ENCODE peak calls at places on chromosome 15, in eight cellular contexts. J, G, M, N, D, K, O and R are unnamed samples.

GRCh38 chr15:100115711-100116090 is 226.1 kb downstream of the ADAMTS17 start:
- DNase-seq in M (no peak), N (peak), D (no peak), J (no peak), O (no peak), K (no peak), G (no peak), R (no peak)

GRCh38 chr15:67120839-67121540 is 55.6 kb downstream of the SMAD3 start:
- DNase-seq in G (peak), M (peak), N (peak), J (no peak), D (peak), K (peak), O (no peak), R (no peak)

GRCh38 chr15:45892182-45892581 is 257.4 kb downstream of the SQOR start:
- DNase-seq in N (no peak), M (no peak), D (no peak), G (no peak), O (no peak), J (no peak), K (no peak), R (no peak)

GRCh38 chr15:73873889-73874511 is 636 bp downstream of the TBC1D21 start:
- DNase-seq in D (no peak), G (no peak), K (peak), O (no peak), J (no peak), M (peak), N (no peak), R (no peak)

GRCh38 chr15:55587321-55588069 is 650 bp downstream of the PYGO1 start:
- DNase-seq in O (peak), M (peak), G (peak), J (no peak), N (peak), D (peak), K (peak), R (peak)

GRCh38 chr15:84737005-84737404 is 11.4 kb upstream of the ZNF592 start:
- DNase-seq in G (no peak), D (no peak), O (no peak), J (no peak), K (no peak), M (no peak), N (no peak), R (no peak)

GRCh38 chr15:69045810-69046209 is 31.3 kb downstream of the NOX5 start:
- DNase-seq in N (no peak), J (no peak), G (peak), M (no peak), K (no peak), O (no peak), D (no peak), R (no peak)

GRCh38 chr15:39079296-39079834 is 501.5 kb upstream of the THBS1 start:
- DNase-seq in N (no peak), M (no peak), J (no peak), O (no peak), G (no peak), D (no peak), K (no peak), R (no peak)

GRCh38 chr15:45715528-45715927 is 80.7 kb downstream of the SQOR start:
- DNase-seq in K (no peak), O (no peak), J (no peak), M (no peak), N (no peak), D (no peak), G (no peak), R (no peak)

GRCh38 chr15:74543583-74543982 is 2.6 kb downstream of the ARID3B start:
- DNase-seq in K (no peak), O (no peak), D (no peak), M (no peak), N (no peak), G (no peak), J (no peak), R (no peak)

GRCh38 chr15:68028137-68028771 is 25.9 kb upstream of the PIAS1 start:
- DNase-seq in N (no peak), D (no peak), J (no peak), M (no peak), O (no peak), G (no peak), K (no peak), R (no peak)

GRCh38 chr15:63395730-63396545 is 14.3 kb upstream of the CA12 start:
- DNase-seq in K (no peak), D (no peak), M (no peak), N (no peak), G (no peak), O (no peak), J (no peak), R (no peak)

GRCh38 chr15:48325400-48325799 is 5.8 kb upstream of the DUT start:
- DNase-seq in D (no peak), O (no peak), J (no peak), G (no peak), N (no peak), K (no peak), M (no peak), R (no peak)

GRCh38 chr15:72047020-72047419 is 70.9 kb downstream of the MYO9A start:
- DNase-seq in D (no peak), M (no peak), O (no peak), K (no peak), N (no peak), G (no peak), J (no peak), R (no peak)

GRCh38 chr15:44101286-44101685 is 93.8 kb downstream of the FRMD5 start:
- DNase-seq in D (no peak), M (no peak), O (no peak), K (no peak), J (no peak), G (no peak), N (no peak), R (no peak)

GRCh38 chr15:74725845-74726773 is 781 bp upstream of the CYP1A1 start:
- DNase-seq in K (peak), O (peak), J (no peak), G (peak), M (peak), D (no peak), N (peak), R (peak)

GRCh38 chr15:79874242-79874641 is 22.6 kb downstream of the MTHFS start:
- DNase-seq in O (no peak), D (no peak), G (no peak), M (peak), J (no peak), N (no peak), K (no peak), R (no peak)

GRCh38 chr15:65405793-65406192 is 17.0 kb downstream of the IGDCC4 start:
- DNase-seq in J (no peak), M (no peak), G (no peak), N (no peak), K (no peak), O (no peak), D (no peak), R (no peak)

GRCh38 chr15:63972801-63973200 is 73.5 kb downstream of the DAPK2 start:
- DNase-seq in J (peak), D (no peak), M (no peak), K (no peak), N (no peak), O (no peak), G (no peak), R (no peak)

GRCh38 chr15:89115547-89115946 is 27.3 kb downstream of the ABHD2 start:
- DNase-seq in O (peak), J (no peak), G (peak), D (no peak), N (no peak), M (peak), K (no peak), R (no peak)

GRCh38 chr15:68599560-68600071 is 20.8 kb downstream of the CORO2B start:
- DNase-seq in K (peak), D (no peak), N (no peak), J (no peak), G (peak), M (no peak), O (peak), R (peak)

GRCh38 chr15:51024735-51025453 is 69.8 kb downstream of the TNFAIP8L3 start:
- DNase-seq in N (no peak), O (no peak), D (no peak), M (no peak), J (no peak), K (no peak), G (no peak), R (no peak)

GRCh38 chr15:63476229-63476632 is 28.2 kb upstream of the USP3 start:
- DNase-seq in N (no peak), D (no peak), K (no peak), J (no peak), M (no peak), G (no peak), O (no peak), R (no peak)

GRCh38 chr15:84605225-84605882 is 4.5 kb downstream of the ZSCAN2 start:
- DNase-seq in N (no peak), M (no peak), D (no peak), G (no peak), O (no peak), K (no peak), J (no peak), R (no peak)

GRCh38 chr15:60426870-60427528 is 29.2 kb upstream of the ANXA2 start:
- DNase-seq in D (no peak), N (no peak), K (no peak), G (no peak), J (no peak), O (no peak), M (no peak), R (no peak)

GRCh38 chr15:84611631-84612030 is 10.8 kb downstream of the ZSCAN2 start:
- DNase-seq in O (no peak), N (no peak), J (no peak), D (no peak), K (peak), M (no peak), G (no peak), R (no peak)

DNA sequence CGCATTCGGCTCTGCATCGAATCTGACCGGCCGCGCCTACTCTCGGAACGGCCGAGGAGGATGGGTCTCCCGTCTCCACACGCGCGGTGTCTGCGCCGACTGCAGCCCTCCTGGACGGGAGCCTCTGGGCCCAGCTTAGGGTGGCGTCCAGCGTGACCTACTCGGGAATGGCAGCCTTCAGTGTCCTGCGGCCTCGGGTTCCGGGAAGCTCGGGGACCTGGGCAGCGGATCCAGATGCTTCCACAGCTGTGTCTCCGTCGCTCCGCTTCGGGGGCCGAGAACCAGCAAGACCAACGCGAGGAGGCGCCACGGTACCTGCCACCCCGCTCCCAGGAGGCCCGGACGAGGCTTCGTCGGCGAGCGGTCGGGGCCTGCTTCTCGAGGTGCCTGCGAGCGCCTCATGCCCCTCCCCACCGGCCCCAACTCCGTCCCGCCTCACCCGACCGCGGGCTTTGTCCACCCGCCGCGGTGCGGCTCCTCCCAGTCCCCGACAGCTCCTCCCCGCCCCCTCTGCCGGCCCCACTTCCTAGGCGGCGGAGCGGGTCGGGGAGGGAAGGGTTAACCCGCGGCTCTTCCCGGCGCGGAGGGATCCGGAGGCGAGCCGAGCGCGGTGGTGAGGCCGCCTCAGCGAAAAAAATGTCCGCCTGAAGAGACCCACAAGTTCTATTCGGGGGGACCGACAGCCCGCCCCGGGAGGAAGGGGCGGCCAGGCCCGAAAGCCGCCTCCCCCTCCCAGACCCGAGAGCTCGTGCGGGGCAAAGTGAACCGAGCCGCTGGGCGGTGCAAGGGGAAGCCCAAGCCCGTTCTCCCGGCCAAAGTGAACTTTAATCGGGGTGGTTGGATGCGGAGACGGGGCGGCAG is at the start of gene TCF12:
- DNase-seq in O (peak), M (peak), D (peak), G (peak), J (peak), K (peak), N (peak), R (peak)
- TF ChIP-seq CTCF in O (no peak), M (peak), D (no peak), G (no peak), J (peak), K (peak), N (peak), R (peak)

GRCh38 chr15:41934843-41935242 is 37.5 kb downstream of the EHD4 start:
- DNase-seq in G (no peak), O (no peak), J (no peak), N (no peak), M (no peak), K (no peak), D (no peak), R (no peak)

GRCh38 chr15:41935566-41936020 is 36.8 kb downstream of the EHD4 start:
- DNase-seq in K (no peak), J (no peak), M (no peak), D (no peak), N (no peak), O (no peak), G (no peak), R (no peak)

GRCh38 chr15:41937568-41937923 is 34.8 kb downstream of the EHD4 start:
- DNase-seq in K (no peak), D (no peak), N (no peak), G (no peak), O (no peak), J (no peak), M (no peak), R (no peak)

GRCh38 chr15:41936649-41937567 is 35.4 kb downstream of the EHD4 start:
- DNase-seq in J (no peak), N (no peak), G (no peak), D (no peak), K (no peak), M (no peak), O (no peak), R (no peak)

DNA sequence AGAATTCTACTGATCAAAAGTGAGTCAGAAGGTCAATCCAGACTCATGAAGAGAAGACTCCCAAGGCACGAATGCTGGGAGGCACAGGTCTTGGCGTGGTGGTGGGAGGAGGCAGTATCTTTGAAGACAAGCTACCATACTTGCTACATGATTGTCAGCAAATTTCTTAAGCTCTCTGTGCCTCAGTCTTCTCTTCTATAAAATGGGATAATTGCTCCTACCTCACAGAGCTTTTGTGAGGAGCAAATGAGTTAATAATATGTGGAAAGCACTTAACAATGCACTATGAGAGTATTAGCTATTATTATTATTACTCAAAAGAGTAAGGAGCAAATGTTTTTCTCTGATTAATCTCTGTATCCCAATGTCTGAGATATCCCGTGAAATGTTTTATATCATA is 36.2 kb downstream of the EHD4 start:
- DNase-seq in J (no peak), N (no peak), O (no peak), G (no peak), D (no peak), M (no peak), K (no peak), R (no peak)
- TF ChIP-seq CTCF in J (no peak), N (no peak), O (no peak), G (no peak), D (no peak), M (no peak), K (no peak), R (no peak)

GRCh38 chr15:96108405-96108804 is 222.1 kb upstream of the NR2F2 start:
- DNase-seq in K (no peak), O (no peak), G (no peak), J (no peak), D (no peak), N (no peak), M (no peak), R (no peak)

GRCh38 chr15:96107922-96108321 is 222.6 kb upstream of the NR2F2 start:
- DNase-seq in K (no peak), M (no peak), G (no peak), O (no peak), J (no peak), N (no peak), D (no peak), R (no peak)

DNA sequence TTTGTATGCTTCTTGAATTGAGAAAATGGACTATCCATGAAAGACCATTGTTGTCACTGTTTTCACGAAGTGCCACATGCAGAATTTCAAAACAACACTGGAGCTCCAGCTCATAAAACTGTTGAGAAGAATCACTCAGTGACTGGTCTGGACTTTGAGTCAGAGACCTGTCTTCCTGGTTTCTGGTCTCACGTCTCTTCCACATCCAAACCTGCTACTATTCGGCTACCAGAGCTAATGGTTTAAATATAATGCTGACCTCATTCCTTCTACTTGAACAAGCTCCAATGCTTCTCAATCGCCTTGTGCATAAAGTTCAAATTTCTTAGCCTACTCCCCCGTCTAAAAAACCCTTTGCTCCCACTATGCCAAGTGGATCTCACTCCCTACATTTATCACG is 227.9 kb upstream of the NR2F2 start:
- DNase-seq in M (no peak), K (no peak), O (no peak), J (no peak), D (no peak), N (no peak), G (no peak), R (no peak)
- TF ChIP-seq CTCF in M (no peak), K (no peak), O (no peak), J (no peak), D (no peak), N (no peak), G (no peak), R (no peak)

GRCh38 chr15:33612721-33613304 is 302.0 kb downstream of the RYR3 start:
- DNase-seq in K (no peak), D (no peak), M (no peak), N (no peak), J (no peak), O (no peak), G (no peak), R (no peak)

GRCh38 chr15:33608714-33609113 is 297.9 kb downstream of the RYR3 start:
- DNase-seq in K (peak), O (no peak), G (no peak), N (no peak), D (no peak), M (no peak), J (no peak), R (no peak)
- TF ChIP-seq CTCF in K (peak), O (no peak), G (no peak), N (peak), D (no peak), M (no peak), J (no peak), R (peak)

DNA sequence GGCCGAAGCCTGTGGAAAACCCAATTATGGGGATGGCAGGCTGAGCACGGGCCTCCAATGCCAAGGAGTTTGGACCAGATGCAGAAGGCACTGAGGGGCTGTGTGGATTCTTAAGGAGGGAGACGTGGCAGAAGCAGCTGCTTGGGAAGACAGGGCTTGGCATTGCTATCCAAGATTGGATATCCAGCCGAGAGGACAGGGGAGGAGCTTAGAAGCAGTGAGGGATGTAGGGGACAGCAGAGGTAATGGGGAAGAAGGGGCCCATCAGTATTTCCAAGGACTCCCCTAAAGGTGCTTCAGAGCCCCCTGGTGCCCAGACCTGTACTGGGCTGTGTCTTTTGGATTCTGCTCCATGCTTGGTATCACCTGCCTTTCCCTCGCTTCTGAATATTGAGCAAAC is 112.8 kb upstream of the TLE3 start:
- DNase-seq in M (no peak), O (no peak), J (no peak), G (no peak), D (no peak), K (no peak), N (no peak), R (no peak)
- TF ChIP-seq CTCF in M (no peak), O (no peak), J (peak), G (no peak), D (no peak), K (no peak), N (no peak), R (no peak)

GRCh38 chr15:81939604-81940440 is 106.0 kb downstream of the MEX3B start:
- DNase-seq in D (no peak), N (no peak), K (peak), M (no peak), G (peak), J (peak), O (no peak), R (no peak)

GRCh38 chr15:81940467-81941451 is 105.1 kb downstream of the MEX3B start:
- DNase-seq in J (no peak), G (no peak), M (no peak), N (no peak), D (no peak), K (no peak), O (no peak), R (no peak)

GRCh38 chr15:81942655-81943054 is 103.2 kb downstream of the MEX3B start:
- DNase-seq in K (no peak), M (no peak), O (no peak), D (no peak), N (no peak), G (no peak), J (no peak), R (no peak)

GRCh38 chr15:81941479-81941878 is 104.3 kb downstream of the MEX3B start:
- DNase-seq in N (no peak), G (no peak), J (no peak), M (no peak), O (no peak), K (no peak), D (no peak), R (no peak)

GRCh38 chr15:81942157-81942556 is 103.7 kb downstream of the MEX3B start:
- DNase-seq in O (no peak), N (no peak), M (no peak), K (no peak), D (no peak), G (no peak), J (no peak), R (no peak)
- TF ChIP-seq CTCF in O (no peak), N (no peak), M (no peak), K (no peak), D (no peak), G (no peak), J (no peak), R (no peak)

GRCh38 chr15:26771168-26771916 is 1.5 kb downstream of the GABRB3 start:
- DNase-seq in D (no peak), O (peak), K (peak), N (no peak), G (peak), M (peak), J (no peak), R (no peak)

GRCh38 chr15:26773485-26773877 is 615 bp upstream of the GABRB3 start:
- DNase-seq in G (peak), K (peak), O (peak), N (no peak), J (no peak), D (no peak), M (no peak), R (peak)

GRCh38 chr15:26771917-26772587 is 814 bp downstream of the GABRB3 start:
- DNase-seq in M (peak), K (peak), J (no peak), D (no peak), O (peak), N (no peak), G (no peak), R (no peak)

GRCh38 chr15:26772588-26773484 is at the start of gene GABRB3:
- DNase-seq in M (peak), O (peak), K (peak), N (no peak), G (peak), D (peak), J (no peak), R (peak)

GRCh38 chr15:26773917-26774316 is 1.1 kb upstream of the GABRB3 start:
- DNase-seq in K (no peak), N (no peak), M (no peak), O (peak), J (no peak), D (no peak), G (peak), R (no peak)
- TF ChIP-seq CTCF in K (no peak), N (no peak), M (no peak), O (no peak), J (no peak), D (no peak), G (no peak), R (no peak)